ENCODE peak calls at places on chromosomes 12 and 14, in nine cellular contexts. One of them, this sample, is unnamed.

GRCh38 chr14:32509632-32510187 is 180.6 kb downstream of the AKAP6 start:
- DNase-seq in activated CD4-positive, alpha-beta T cell treated with anti-CD3 and anti-CD28 coated beads for 1 hour: no peak
- DNase-seq in stimulated activated naive CD8-positive, alpha-beta T cell treated with anti-CD3 and anti-CD28 coated beads, Interleukin-15, Interleukin-2, amounts not matched to agents 100 U/mL and 50 U/mL, for 24 hours: no peak
- DNase-seq in type B pancreatic cell: no peak
- DNase-seq in activated T-cell treated with anti-CD3 and anti-CD28 coated beads, Interleukin-2, amount 50 U/mL, for 48 hours: no peak
- DNase-seq in T1000: peak; percentile 53
- DNase-seq in Peyer's patch: no peak
- DNase-seq in NCI-H748 treated with DMSO at 0.1 percent for 48 hours: no peak
- DNase-seq in substantia nigra: peak; percentile 59
- DNase-seq in this sample: peak; percentile 78

GRCh38 chr12:27914956-27915355 is 57.6 kb downstream of the PTHLH start:
- DNase-seq in activated CD4-positive, alpha-beta T cell treated with anti-CD3 and anti-CD28 coated beads for 1 hour: no peak
- DNase-seq in stimulated activated naive CD8-positive, alpha-beta T cell treated with anti-CD3 and anti-CD28 coated beads, Interleukin-15, Interleukin-2, amounts not matched to agents 100 U/mL and 50 U/mL, for 24 hours: no peak
- DNase-seq in type B pancreatic cell: no peak
- DNase-seq in activated T-cell treated with anti-CD3 and anti-CD28 coated beads, Interleukin-2, amount 50 U/mL, for 48 hours: no peak
- DNase-seq in T1000: no peak
- DNase-seq in Peyer's patch: no peak
- DNase-seq in NCI-H748 treated with DMSO at 0.1 percent for 48 hours: no peak
- DNase-seq in substantia nigra: no peak
- DNase-seq in this sample: no peak

GRCh38 chr14:51014086-51014485 is 69.8 kb upstream of the PYGL start:
- DNase-seq in activated CD4-positive, alpha-beta T cell treated with anti-CD3 and anti-CD28 coated beads for 1 hour: no peak
- DNase-seq in stimulated activated naive CD8-positive, alpha-beta T cell treated with anti-CD3 and anti-CD28 coated beads, Interleukin-15, Interleukin-2, amounts not matched to agents 100 U/mL and 50 U/mL, for 24 hours: no peak
- DNase-seq in type B pancreatic cell: no peak
- DNase-seq in activated T-cell treated with anti-CD3 and anti-CD28 coated beads, Interleukin-2, amount 50 U/mL, for 48 hours: no peak
- DNase-seq in T1000: peak; percentile 48
- DNase-seq in Peyer's patch: no peak
- DNase-seq in NCI-H748 treated with DMSO at 0.1 percent for 48 hours: no peak
- DNase-seq in substantia nigra: no peak
- DNase-seq in this sample: peak; percentile 9

GRCh38 chr14:55807536-55807935 is 227.5 kb downstream of the KTN1 start:
- DNase-seq in activated CD4-positive, alpha-beta T cell treated with anti-CD3 and anti-CD28 coated beads for 1 hour: no peak
- DNase-seq in stimulated activated naive CD8-positive, alpha-beta T cell treated with anti-CD3 and anti-CD28 coated beads, Interleukin-15, Interleukin-2, amounts not matched to agents 100 U/mL and 50 U/mL, for 24 hours: no peak
- DNase-seq in type B pancreatic cell: no peak
- DNase-seq in activated T-cell treated with anti-CD3 and anti-CD28 coated beads, Interleukin-2, amount 50 U/mL, for 48 hours: no peak
- DNase-seq in T1000: no peak
- DNase-seq in Peyer's patch: peak; percentile 58
- DNase-seq in NCI-H748 treated with DMSO at 0.1 percent for 48 hours: no peak
- DNase-seq in substantia nigra: no peak
- DNase-seq in this sample: no peak

GRCh38 chr12:11689591-11690158 is 40.2 kb downstream of the ETV6 start:
- DNase-seq in activated CD4-positive, alpha-beta T cell treated with anti-CD3 and anti-CD28 coated beads for 1 hour: no peak
- DNase-seq in stimulated activated naive CD8-positive, alpha-beta T cell treated with anti-CD3 and anti-CD28 coated beads, Interleukin-15, Interleukin-2, amounts not matched to agents 100 U/mL and 50 U/mL, for 24 hours: no peak
- DNase-seq in type B pancreatic cell: no peak
- DNase-seq in activated T-cell treated with anti-CD3 and anti-CD28 coated beads, Interleukin-2, amount 50 U/mL, for 48 hours: no peak
- DNase-seq in T1000: no peak
- DNase-seq in Peyer's patch: no peak
- DNase-seq in NCI-H748 treated with DMSO at 0.1 percent for 48 hours: no peak
- DNase-seq in substantia nigra: no peak
- DNase-seq in this sample: no peak

GRCh38 chr12:80698266-80698665 is 9.2 kb upstream of the MYF6 start:
- DNase-seq in activated CD4-positive, alpha-beta T cell treated with anti-CD3 and anti-CD28 coated beads for 1 hour: no peak
- DNase-seq in stimulated activated naive CD8-positive, alpha-beta T cell treated with anti-CD3 and anti-CD28 coated beads, Interleukin-15, Interleukin-2, amounts not matched to agents 100 U/mL and 50 U/mL, for 24 hours: no peak
- DNase-seq in type B pancreatic cell: no peak
- DNase-seq in activated T-cell treated with anti-CD3 and anti-CD28 coated beads, Interleukin-2, amount 50 U/mL, for 48 hours: no peak
- DNase-seq in T1000: no peak
- DNase-seq in Peyer's patch: no peak
- DNase-seq in NCI-H748 treated with DMSO at 0.1 percent for 48 hours: no peak
- DNase-seq in substantia nigra: no peak
- DNase-seq in this sample: no peak

GRCh38 chr12:108583971-108584370 is 13.9 kb downstream of the TMEM119 start:
- DNase-seq in activated CD4-positive, alpha-beta T cell treated with anti-CD3 and anti-CD28 coated beads for 1 hour: no peak
- DNase-seq in stimulated activated naive CD8-positive, alpha-beta T cell treated with anti-CD3 and anti-CD28 coated beads, Interleukin-15, Interleukin-2, amounts not matched to agents 100 U/mL and 50 U/mL, for 24 hours: no peak
- DNase-seq in type B pancreatic cell: no peak
- DNase-seq in activated T-cell treated with anti-CD3 and anti-CD28 coated beads, Interleukin-2, amount 50 U/mL, for 48 hours: no peak
- DNase-seq in T1000: no peak
- DNase-seq in Peyer's patch: peak; percentile 14
- DNase-seq in NCI-H748 treated with DMSO at 0.1 percent for 48 hours: no peak
- DNase-seq in substantia nigra: no peak
- DNase-seq in this sample: no peak

GRCh38 chr12:116104167-116104750 is 173.2 kb downstream of the MED13L start:
- DNase-seq in activated CD4-positive, alpha-beta T cell treated with anti-CD3 and anti-CD28 coated beads for 1 hour: no peak
- DNase-seq in stimulated activated naive CD8-positive, alpha-beta T cell treated with anti-CD3 and anti-CD28 coated beads, Interleukin-15, Interleukin-2, amounts not matched to agents 100 U/mL and 50 U/mL, for 24 hours: no peak
- DNase-seq in type B pancreatic cell: no peak
- DNase-seq in activated T-cell treated with anti-CD3 and anti-CD28 coated beads, Interleukin-2, amount 50 U/mL, for 48 hours: no peak
- DNase-seq in T1000: no peak
- DNase-seq in Peyer's patch: no peak
- DNase-seq in NCI-H748 treated with DMSO at 0.1 percent for 48 hours: no peak
- DNase-seq in substantia nigra: no peak
- DNase-seq in this sample: no peak